ENCODE peak calls at places on chromosomes 3 and 15, in eight cellular contexts. S is NCI-H1417, I is sigmoid colon, Y is GM03348, K is foreskin fibroblast, R is DMS53, F is GM23338, H is SW480. E is an unnamed sample.

GRCh38 chr3:48599077-48599501 is 4.0 kb upstream of the COL7A1 start:
- DNase-seq in R (no peak), K (peak), H (no peak), S (peak), Y (no peak), F (no peak), I (no peak), E (no peak)

GRCh38 chr3:104598848-104599501 is 767.7 kb upstream of the ALCAM start:
- DNase-seq in F (no peak), K (no peak), S (peak), R (peak), Y (no peak), I (no peak), H (no peak), E (no peak)

GRCh38 chr3:153785901-153786300 is 335.3 kb upstream of the ARHGEF26 start:
- DNase-seq in R (no peak), K (no peak), Y (no peak), I (no peak), S (no peak), H (no peak), F (peak), E (no peak)

GRCh38 chr15:40322531-40323238 is 807 bp upstream of the INAFM2 start:
- DNase-seq in K (no peak), Y (no peak), F (peak), H (no peak), I (peak), S (peak), R (no peak), E (no peak)

GRCh38 chr15:79053894-79054293 is 36.7 kb downstream of the RASGRF1 start:
- DNase-seq in F (no peak), K (no peak), S (no peak), H (no peak), R (no peak), I (no peak), Y (no peak), E (no peak)

GRCh38 chr15:33913459-33913858 is 54.8 kb upstream of the CHRM5 start:
- DNase-seq in K (peak), R (no peak), I (no peak), H (no peak), F (no peak), Y (no peak), S (no peak), E (no peak)

GRCh38 chr3:20061331-20061730 is 21.1 kb downstream of the KAT2B start:
- DNase-seq in R (no peak), Y (no peak), K (no peak), I (no peak), S (peak), H (no peak), F (no peak), E (no peak)

GRCh38 chr15:26298010-26298661 is 435.0 kb upstream of the ATP10A start:
- DNase-seq in K (no peak), F (no peak), S (no peak), Y (no peak), H (no peak), R (no peak), I (no peak), E (no peak)

GRCh38 chr15:85889956-85890619 is 95.4 kb upstream of the KLHL25 start:
- DNase-seq in K (no peak), F (no peak), H (no peak), I (no peak), R (no peak), S (no peak), Y (no peak), E (no peak)

GRCh38 chr3:25237602-25238001 is 190.5 kb upstream of the RARB start:
- DNase-seq in K (no peak), R (no peak), Y (no peak), I (no peak), H (no peak), S (no peak), F (no peak), E (no peak)

GRCh38 chr3:107796786-107797185 is 274.0 kb downstream of the BBX start:
- DNase-seq in Y (peak), I (no peak), F (no peak), R (peak), H (peak), K (peak), S (no peak), E (no peak)

GRCh38 chr3:8964436-8965370 is 1.4 kb upstream of the RAD18 start:
- DNase-seq in K (peak), H (peak), F (peak), S (no peak), Y (peak), R (peak), I (no peak), E (no peak)

GRCh38 chr3:51722362-51722761 is 15.5 kb downstream of the GRM2 start:
- DNase-seq in I (no peak), F (peak), S (no peak), Y (no peak), H (no peak), K (no peak), R (no peak), E (no peak)

GRCh38 chr3:32495085-32495484 is 7.6 kb downstream of the CMTM6 start:
- DNase-seq in I (no peak), K (no peak), Y (no peak), R (no peak), H (no peak), S (peak), F (no peak), E (no peak)

GRCh38 chr15:73927003-73927475 is 777 bp downstream of the LOXL1 start:
- DNase-seq in I (peak), K (peak), S (peak), F (peak), H (peak), Y (peak), R (peak), E (peak)

GRCh38 chr3:12405432-12406272 is 78.6 kb upstream of the TSEN2 start:
- DNase-seq in I (peak), F (no peak), S (no peak), Y (no peak), H (peak), R (peak), K (peak), E (no peak)

GRCh38 chr3:59408047-59408624 is 358.3 kb upstream of the CFAP20DC start:
- DNase-seq in R (no peak), I (no peak), H (no peak), Y (no peak), F (no peak), S (no peak), K (peak), E (no peak)

GRCh38 chr3:126367316-126367805 is 10.2 kb upstream of the KLF15 start:
- DNase-seq in S (no peak), Y (no peak), F (no peak), K (no peak), R (no peak), H (no peak), I (peak), E (peak)

GRCh38 chr3:110430146-110430545 is 641.5 kb upstream of the NECTIN3 start:
- DNase-seq in F (no peak), H (no peak), K (no peak), S (no peak), Y (peak), R (no peak), I (no peak), E (no peak)

E was measured in activated effector memory CD4-positive, alpha-beta T cell treated with anti-CD3 and anti-CD28 coated beads, Interleukin-2, amount 50 U/mL, for 16 hours.